ENCODE peak calls at places on chromosomes 16 and 17, in four cellular contexts. C, X, B and P are unnamed samples.

GRCh38 chr17:69874220-69874670 is 200.8 kb upstream of the KCNJ16 start:
- DNase-seq in C (no peak), X (no peak), B (no peak), P (no peak)

GRCh38 chr17:48045270-48046001 is 2.7 kb upstream of the NFE2L1 start:
- DNase-seq in C (no peak), X (no peak), B (no peak), P (no peak)

GRCh38 chr17:82940226-82941020 is 100.6 kb upstream of the ZNF750 start:
- DNase-seq in C (no peak), X (no peak), B (no peak), P (no peak)

GRCh38 chr16:12462690-12463646 is 340.7 kb downstream of the CPPED1 start:
- DNase-seq in C (no peak), X (no peak), B (no peak), P (no peak)

GRCh38 chr17:63699638-63700527 is at the start of gene LIMD2:
- DNase-seq in C (peak; percentile 99), X (peak; percentile 82), B (no peak), P (no peak)

GRCh38 chr17:57016066-57016763 is 38.3 kb downstream of the SCPEP1 start:
- DNase-seq in C (no peak), X (no peak), B (no peak), P (no peak)

GRCh38 chr16:19666451-19666850 is 51.6 kb downstream of the KNOP1 start:
- DNase-seq in C (no peak), X (no peak), B (no peak), P (no peak)

GRCh38 chr17:65604070-65604469 is 42.6 kb upstream of the AXIN2 start:
- DNase-seq in C (no peak), X (no peak), B (no peak), P (no peak)

GRCh38 chr17:35841505-35841904 is 27.2 kb downstream of the HEATR9 start:
- DNase-seq in C (no peak), X (no peak), B (no peak), P (no peak)

GRCh38 chr16:87757841-87758426 is 7.9 kb downstream of the KLHDC4 start:
- DNase-seq in C (no peak), X (no peak), B (no peak), P (no peak)
- TF ChIP-seq TCF12 in C (no peak), X (no peak), B (no peak), P (no peak)

DNA sequence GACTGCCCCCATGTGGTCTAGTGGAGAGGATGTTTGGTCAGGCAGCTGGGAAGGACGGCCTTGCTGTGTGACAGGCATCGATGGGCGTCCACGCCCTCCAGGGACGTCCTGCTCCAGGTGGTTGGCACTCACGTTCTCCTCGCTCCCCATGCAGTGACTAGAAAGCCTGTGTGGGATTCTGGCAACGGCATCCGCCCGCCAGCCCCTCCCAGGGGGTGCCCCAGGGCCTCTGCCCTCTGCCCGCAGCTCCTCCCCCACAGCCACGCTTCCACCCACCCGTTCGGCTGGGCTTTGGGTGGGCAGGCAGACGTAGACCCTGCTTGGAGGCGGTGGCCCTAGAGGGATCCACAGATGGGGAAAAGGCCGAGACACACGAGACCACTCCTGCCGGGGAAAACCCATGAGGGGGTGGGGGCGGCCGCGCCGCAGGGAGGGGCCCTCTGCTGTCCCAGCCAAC is 4.7 kb upstream of the IL17C start:
- DNase-seq in C (peak; percentile 60), X (peak; percentile 73), B (peak; percentile 55), P (peak; percentile 63)
- TF ChIP-seq TAF1 in C (no peak), X (no peak), B (no peak), P (no peak)

DNA sequence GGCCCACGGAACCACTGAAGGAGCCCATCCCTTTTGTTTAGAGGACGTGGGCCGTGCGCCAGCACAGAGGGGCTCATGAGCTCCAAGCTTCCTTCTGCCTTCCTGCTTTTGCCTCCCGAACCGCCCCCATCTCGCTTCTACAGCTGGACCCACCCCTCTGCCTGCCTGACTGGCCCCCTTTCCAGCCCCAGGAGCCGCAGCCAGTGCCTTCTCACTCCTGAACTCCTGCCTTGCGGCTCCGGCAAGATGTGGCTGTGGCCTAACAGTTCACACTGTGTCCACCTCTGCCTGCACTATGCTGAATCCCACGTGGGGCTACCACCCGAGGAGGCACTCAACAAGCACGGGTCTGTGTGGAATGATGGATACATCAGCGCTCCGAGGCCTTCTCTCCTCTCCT is 31.9 kb upstream of the RASD1 start:
- DNase-seq in C (no peak), X (no peak), B (no peak), P (no peak)
- TF ChIP-seq TCF12 in C (no peak), X (no peak), B (no peak), P (no peak)

GRCh38 chr17:39744075-39744835 is 6.5 kb downstream of the GRB7 start:
- DNase-seq in C (no peak), X (no peak), B (no peak), P (no peak)

GRCh38 chr17:39744836-39745215 is 7.1 kb downstream of the GRB7 start:
- DNase-seq in C (no peak), X (no peak), B (no peak), P (no peak)

GRCh38 chr17:39747745-39748144 is 10.0 kb downstream of the GRB7 start:
- DNase-seq in C (no peak), X (no peak), B (no peak), P (no peak)

GRCh38 chr17:39746145-39746461 is 8.4 kb downstream of the GRB7 start:
- DNase-seq in C (no peak), X (no peak), B (no peak), P (no peak)

DNA sequence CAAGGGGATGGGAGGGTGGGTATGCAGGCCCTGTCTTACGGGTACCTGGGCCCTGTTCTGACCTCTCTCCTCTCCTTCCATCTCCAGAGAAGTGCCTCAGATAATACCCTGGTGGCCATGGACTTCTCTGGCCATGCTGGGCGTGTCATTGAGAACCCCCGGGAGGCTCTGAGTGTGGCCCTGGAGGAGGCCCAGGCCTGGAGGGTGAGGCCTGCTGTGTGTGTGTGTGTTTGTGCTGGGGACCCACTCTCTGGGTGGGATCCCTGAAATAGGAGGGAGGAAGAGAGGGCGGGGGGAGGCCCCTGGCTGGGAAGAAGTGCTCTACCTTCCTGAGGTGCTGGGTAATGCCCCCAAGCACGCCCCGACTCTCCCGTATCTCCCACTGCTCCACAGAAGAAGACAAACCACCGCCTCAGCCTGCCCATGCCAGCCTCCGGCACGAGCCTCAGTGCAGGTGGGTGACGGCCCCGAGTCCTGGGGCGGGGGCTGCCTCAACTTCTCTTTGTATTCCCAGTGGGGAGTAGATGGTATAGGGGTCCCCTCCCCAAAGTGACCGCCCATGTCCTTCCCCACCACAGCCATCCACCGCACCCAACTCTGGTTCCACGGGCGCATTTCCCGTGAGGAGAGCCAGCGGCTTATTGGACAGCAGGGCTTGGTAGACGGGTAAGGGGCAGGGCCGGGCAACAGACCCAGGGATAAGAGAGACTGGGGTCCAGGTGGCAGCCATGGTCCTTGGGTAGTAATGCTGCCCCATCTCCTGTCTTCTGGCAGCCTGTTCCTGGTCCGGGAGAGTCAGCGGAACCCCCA is 7.8 kb downstream of the GRB7 start:
- DNase-seq in C (no peak), X (no peak), B (no peak), P (no peak)
- TF ChIP-seq TAF1 in C (no peak), X (no peak), B (no peak), P (no peak)

GRCh38 chr16:84502075-84502474 is 2.4 kb downstream of the MEAK7 start:
- DNase-seq in C (no peak), X (no peak), B (no peak), P (no peak)
- TF ChIP-seq TCF12 in C (no peak), X (no peak), B (no peak), P (no peak)

DNA sequence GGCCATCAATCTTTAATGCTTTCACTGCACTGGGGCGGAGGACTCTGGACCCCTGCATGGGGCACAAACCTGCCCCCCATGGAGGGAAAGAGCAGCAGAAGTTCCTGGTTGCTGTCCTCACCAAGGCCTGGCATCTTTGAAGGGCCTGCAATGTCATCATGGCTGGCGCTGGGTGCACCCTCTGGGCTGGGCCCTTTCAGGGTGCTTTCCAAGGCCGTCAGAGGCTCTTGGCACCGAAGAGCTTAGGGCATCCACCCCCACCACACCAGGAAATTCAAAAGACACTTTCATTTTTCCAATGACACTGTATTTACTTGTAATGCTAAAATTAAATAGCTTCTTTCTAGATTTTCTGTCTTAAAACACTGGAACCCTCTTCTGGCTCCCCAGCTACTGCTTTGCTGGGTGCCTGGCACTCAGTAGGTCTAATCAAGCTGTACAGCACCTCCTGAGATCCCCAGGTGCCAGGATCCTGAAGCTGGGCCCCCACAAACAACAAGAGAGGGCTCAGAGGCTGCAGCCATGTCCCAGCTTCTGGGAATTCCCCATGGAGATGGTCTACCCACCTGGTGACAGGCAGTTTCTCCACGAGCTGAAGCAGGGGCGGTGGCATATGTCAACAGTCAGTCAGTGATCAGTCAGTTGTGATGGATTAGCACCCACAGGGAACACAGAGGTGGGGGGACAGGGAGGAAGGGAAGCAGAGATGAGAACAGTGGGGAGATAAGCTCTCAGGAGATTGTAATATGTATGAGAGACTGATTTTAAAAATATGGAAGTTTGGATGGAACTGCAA is 2.1 kb upstream of the CACNG1 start:
- DNase-seq in C (peak; percentile 41), X (no peak), B (no peak), P (no peak)
- TF ChIP-seq TAF1 in C (no peak), X (no peak), B (no peak), P (no peak)

DNA sequence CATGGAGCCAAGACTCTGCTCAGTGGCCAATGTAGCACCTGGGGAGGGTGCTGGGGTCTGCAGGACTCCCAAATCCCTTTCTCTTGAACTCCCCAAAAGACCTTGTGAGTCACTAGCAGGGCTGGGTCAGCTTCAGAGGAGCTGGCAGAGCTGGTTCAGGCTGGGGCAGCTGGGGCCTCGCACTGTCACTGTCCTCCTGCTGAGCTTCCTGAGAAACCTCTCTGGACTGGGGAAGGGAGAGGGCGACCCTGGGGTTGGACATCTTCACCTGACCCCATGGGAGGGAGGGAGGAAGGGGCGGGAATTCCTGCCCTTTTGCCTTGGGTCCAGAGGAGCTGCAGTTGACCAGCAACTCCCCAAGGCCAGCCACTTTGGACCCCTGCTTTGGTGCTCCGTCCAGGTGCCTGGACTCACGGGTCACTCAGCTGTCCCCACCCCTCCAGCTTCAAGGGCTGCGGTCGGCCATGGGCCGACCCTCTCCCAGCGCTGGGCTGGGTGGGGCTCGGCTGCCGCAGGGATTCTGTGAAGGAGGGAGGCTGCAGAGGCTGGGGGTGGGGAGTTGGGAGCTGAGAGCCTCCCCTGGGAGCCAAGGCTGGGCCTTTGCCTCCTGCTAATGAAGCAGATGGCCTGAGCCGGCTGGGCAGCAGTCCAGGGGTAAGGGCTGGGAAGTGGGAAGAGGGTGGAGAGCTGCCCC is 9.2 kb downstream of the FMNL1 start:
- DNase-seq in C (peak; percentile 77), X (no peak), B (no peak), P (no peak)
- TF ChIP-seq TCF12 in C (no peak), X (no peak), B (no peak), P (peak; percentile 52)